ENCODE peak calls at places on chromosomes 5 and 9, in six cellular contexts. One of them, this sample, is unnamed. For H3K4me1, the result is how much of the 10 kb centered on the place peaks cover.

GRCh38 chr5:119275873-119276214 is 80.0 kb upstream of the TNFAIP8 start:
- DNase-seq in CD8-positive, alpha-beta memory T cell: no peak
- DNase-seq in naive thymus-derived CD4-positive, alpha-beta T cell: no peak
- DNase-seq in stomach: no peak
- DNase-seq in tibial nerve: no peak
- DNase-seq in aorta: no peak
- DNase-seq in this sample: no peak

GRCh38 chr5:59893436-59894227 is at the start of gene PDE4D:
- DNase-seq in aorta: peak
- DNase-seq in naive thymus-derived CD4-positive, alpha-beta T cell: no peak
- DNase-seq in stomach: peak
- DNase-seq in tibial nerve: no peak
- DNase-seq in CD8-positive, alpha-beta memory T cell: no peak
- DNase-seq in this sample: peak

GRCh38 chr9:98775831-98776441 is 20.4 kb downstream of the ANKS6 start:
- DNase-seq in CD8-positive, alpha-beta memory T cell: peak
- DNase-seq in aorta: no peak
- DNase-seq in stomach: no peak
- DNase-seq in naive thymus-derived CD4-positive, alpha-beta T cell: no peak
- DNase-seq in tibial nerve: no peak
- DNase-seq in this sample: no peak

GRCh38 chr5:177154003-177154643 is 20.6 kb downstream of the NSD1 start:
- DNase-seq in aorta: peak
- DNase-seq in CD8-positive, alpha-beta memory T cell: no peak
- DNase-seq in tibial nerve: no peak
- DNase-seq in stomach: no peak
- DNase-seq in naive thymus-derived CD4-positive, alpha-beta T cell: no peak
- DNase-seq in this sample: no peak

GRCh38 chr5:57172466-57172961 is 1.3 kb upstream of the GPBP1 start:
- DNase-seq in aorta: no peak
- DNase-seq in CD8-positive, alpha-beta memory T cell: peak
- DNase-seq in tibial nerve: no peak
- DNase-seq in naive thymus-derived CD4-positive, alpha-beta T cell: peak
- DNase-seq in stomach: no peak
- DNase-seq in this sample: no peak

GRCh38 chr9:131434673-131435072 is 40.8 kb downstream of the PRRC2B start:
- DNase-seq in naive thymus-derived CD4-positive, alpha-beta T cell: no peak
- DNase-seq in tibial nerve: no peak
- DNase-seq in aorta: no peak
- DNase-seq in CD8-positive, alpha-beta memory T cell: no peak
- DNase-seq in stomach: no peak
- DNase-seq in this sample: no peak

GRCh38 chr9:6055213-6055612 is 39.8 kb upstream of the RANBP6 start:
- DNase-seq in stomach: peak
- DNase-seq in aorta: no peak
- DNase-seq in naive thymus-derived CD4-positive, alpha-beta T cell: peak
- DNase-seq in CD8-positive, alpha-beta memory T cell: peak
- DNase-seq in tibial nerve: no peak
- DNase-seq in this sample: no peak

GRCh38 chr5:69035665-69036064 is 58.1 kb upstream of the SLC30A5 start:
- DNase-seq in CD8-positive, alpha-beta memory T cell: no peak
- DNase-seq in stomach: no peak
- DNase-seq in tibial nerve: no peak
- DNase-seq in naive thymus-derived CD4-positive, alpha-beta T cell: no peak
- DNase-seq in aorta: no peak
- DNase-seq in this sample: no peak

GRCh38 chr5:34991486-34992238 is 56.1 kb downstream of the AGXT2 start:
- DNase-seq in stomach: no peak
- DNase-seq in naive thymus-derived CD4-positive, alpha-beta T cell: no peak
- DNase-seq in tibial nerve: no peak
- DNase-seq in aorta: no peak
- DNase-seq in CD8-positive, alpha-beta memory T cell: no peak
- DNase-seq in this sample: no peak

GRCh38 chr9:121956808-121957207 is 136.3 kb downstream of the TTLL11 start:
- DNase-seq in stomach: no peak
- DNase-seq in naive thymus-derived CD4-positive, alpha-beta T cell: no peak
- DNase-seq in tibial nerve: no peak
- DNase-seq in CD8-positive, alpha-beta memory T cell: no peak
- DNase-seq in aorta: no peak
- DNase-seq in this sample: no peak

GRCh38 chr9:79185866-79186265 is 385.9 kb upstream of the TLE4 start:
- DNase-seq in tibial nerve: no peak
- DNase-seq in aorta: no peak
- DNase-seq in stomach: no peak
- DNase-seq in CD8-positive, alpha-beta memory T cell: no peak
- DNase-seq in naive thymus-derived CD4-positive, alpha-beta T cell: no peak
- DNase-seq in this sample: no peak

GRCh38 chr9:119264165-119264564 is 105.1 kb downstream of the BRINP1 start:
- DNase-seq in tibial nerve: no peak
- DNase-seq in naive thymus-derived CD4-positive, alpha-beta T cell: no peak
- DNase-seq in CD8-positive, alpha-beta memory T cell: no peak
- DNase-seq in stomach: no peak
- DNase-seq in aorta: no peak
- DNase-seq in this sample: no peak

GRCh38 chr5:84383816-84384603 is 670 bp downstream of the EDIL3 start:
- DNase-seq in aorta: peak
- DNase-seq in CD8-positive, alpha-beta memory T cell: no peak
- DNase-seq in stomach: no peak
- DNase-seq in naive thymus-derived CD4-positive, alpha-beta T cell: no peak
- DNase-seq in tibial nerve: no peak
- DNase-seq in this sample: peak

GRCh38 chr5:41347569-41347968 is 134.2 kb upstream of the C6 start:
- DNase-seq in CD8-positive, alpha-beta memory T cell: no peak
- DNase-seq in stomach: no peak
- DNase-seq in tibial nerve: no peak
- DNase-seq in aorta: no peak
- DNase-seq in naive thymus-derived CD4-positive, alpha-beta T cell: no peak
- DNase-seq in this sample: no peak

GRCh38 chr5:73464016-73464745 is 15.6 kb upstream of the FOXD1 start:
- DNase-seq in tibial nerve: no peak
- DNase-seq in naive thymus-derived CD4-positive, alpha-beta T cell: no peak
- DNase-seq in stomach: no peak
- DNase-seq in CD8-positive, alpha-beta memory T cell: no peak
- DNase-seq in aorta: no peak
- DNase-seq in this sample: peak

GRCh38 chr5:113435571-113435970 is 782 bp upstream of the TSSK1B start:
- DNase-seq in stomach: no peak
- DNase-seq in CD8-positive, alpha-beta memory T cell: no peak
- DNase-seq in tibial nerve: no peak
- DNase-seq in naive thymus-derived CD4-positive, alpha-beta T cell: no peak
- DNase-seq in aorta: no peak
- DNase-seq in this sample: no peak

GRCh38 chr5:142463880-142464279 is 139.1 kb upstream of the SPRY4 start:
- DNase-seq in naive thymus-derived CD4-positive, alpha-beta T cell: no peak
- DNase-seq in stomach: no peak
- DNase-seq in CD8-positive, alpha-beta memory T cell: no peak
- DNase-seq in tibial nerve: no peak
- DNase-seq in aorta: no peak
- DNase-seq in this sample: no peak

GRCh38 chr9:134959126-134959970 is 41.6 kb upstream of the FCN1 start:
- DNase-seq in aorta: peak
- DNase-seq in CD8-positive, alpha-beta memory T cell: no peak
- DNase-seq in stomach: no peak
- DNase-seq in naive thymus-derived CD4-positive, alpha-beta T cell: no peak
- DNase-seq in tibial nerve: no peak
- DNase-seq in this sample: no peak

GRCh38 chr9:123357748-123358059 is 1.7 kb downstream of the CRB2 start:
- DNase-seq in CD8-positive, alpha-beta memory T cell: no peak
- DNase-seq in aorta: no peak
- DNase-seq in tibial nerve: no peak
- DNase-seq in stomach: no peak
- DNase-seq in naive thymus-derived CD4-positive, alpha-beta T cell: no peak
- DNase-seq in this sample: no peak
- H3K4me1 ChIP-seq in CD8-positive, alpha-beta memory T cell: under half
- H3K4me1 ChIP-seq in aorta: under half
- H3K4me1 ChIP-seq in tibial nerve: under half
- H3K4me1 ChIP-seq in stomach: under half
- H3K4me1 ChIP-seq in naive thymus-derived CD4-positive, alpha-beta T cell: under half
- H3K4me1 ChIP-seq in this sample: under half

DNA sequence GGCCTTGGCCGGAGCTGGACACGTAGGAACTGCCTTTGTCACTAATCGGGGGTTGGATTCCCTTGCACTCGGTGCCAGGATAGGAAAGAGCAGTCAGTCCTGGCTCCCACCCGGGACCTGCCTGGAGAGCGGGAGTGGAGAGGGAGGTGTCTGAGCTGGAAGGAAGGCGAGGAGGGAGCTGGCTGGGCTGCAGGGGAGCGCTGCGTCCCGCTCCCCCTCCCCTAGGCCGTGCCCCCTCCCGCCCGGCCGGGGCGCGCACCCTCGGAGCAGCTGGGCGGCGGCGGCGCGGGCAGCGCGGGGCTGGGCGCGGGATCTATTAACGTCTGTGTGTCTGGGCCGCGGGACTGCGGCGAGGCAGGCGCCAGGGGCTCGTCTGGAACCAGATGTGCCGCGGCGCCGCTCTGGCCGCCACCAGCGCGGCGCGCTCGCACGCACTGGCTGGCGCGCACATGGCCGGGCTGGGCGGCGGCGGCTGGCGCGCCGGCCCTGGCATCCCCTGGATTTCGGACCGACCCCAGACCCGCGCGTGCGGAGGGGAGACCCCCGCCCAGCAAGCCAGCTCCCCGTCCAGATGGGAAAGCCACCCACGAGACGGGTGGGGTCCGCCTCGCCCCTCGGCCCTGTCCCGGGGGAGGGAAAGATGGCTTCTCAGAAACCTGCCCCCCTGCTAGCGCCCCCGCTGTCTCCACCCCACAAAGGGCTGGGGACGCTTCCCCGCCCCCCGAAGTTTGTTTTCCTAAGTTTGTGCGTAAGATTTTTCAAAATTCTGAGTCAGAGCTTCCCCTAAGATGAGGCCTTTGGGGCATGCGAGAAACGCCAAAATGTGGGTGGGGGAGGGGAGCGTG is 31.9 kb downstream of the PRRX2 start:
- DNase-seq in naive thymus-derived CD4-positive, alpha-beta T cell: no peak
- DNase-seq in stomach: no peak
- DNase-seq in aorta: peak
- DNase-seq in CD8-positive, alpha-beta memory T cell: no peak
- DNase-seq in tibial nerve: peak
- DNase-seq in this sample: peak
- H3K4me3 ChIP-seq in naive thymus-derived CD4-positive, alpha-beta T cell: no peak
- H3K4me3 ChIP-seq in stomach: peak
- H3K4me3 ChIP-seq in aorta: peak
- H3K4me3 ChIP-seq in CD8-positive, alpha-beta memory T cell: no peak
- H3K4me3 ChIP-seq in tibial nerve: peak
- H3K4me3 ChIP-seq in this sample: peak

GRCh38 chr5:178334856-178335255 is 102.3 kb upstream of the PHYKPL start:
- DNase-seq in naive thymus-derived CD4-positive, alpha-beta T cell: no peak
- DNase-seq in stomach: no peak
- DNase-seq in aorta: peak
- DNase-seq in CD8-positive, alpha-beta memory T cell: no peak
- DNase-seq in tibial nerve: no peak
- DNase-seq in this sample: peak

GRCh38 chr5:178331491-178331981 is 98.9 kb upstream of the PHYKPL start:
- DNase-seq in stomach: peak
- DNase-seq in aorta: peak
- DNase-seq in tibial nerve: no peak
- DNase-seq in CD8-positive, alpha-beta memory T cell: no peak
- DNase-seq in naive thymus-derived CD4-positive, alpha-beta T cell: no peak
- DNase-seq in this sample: peak

GRCh38 chr5:178333821-178334481 is 101.3 kb upstream of the PHYKPL start:
- DNase-seq in aorta: peak
- DNase-seq in CD8-positive, alpha-beta memory T cell: no peak
- DNase-seq in naive thymus-derived CD4-positive, alpha-beta T cell: no peak
- DNase-seq in stomach: no peak
- DNase-seq in tibial nerve: no peak
- DNase-seq in this sample: peak

GRCh38 chr5:178330791-178331404 is 98.3 kb upstream of the PHYKPL start:
- DNase-seq in stomach: no peak
- DNase-seq in aorta: peak
- DNase-seq in tibial nerve: no peak
- DNase-seq in naive thymus-derived CD4-positive, alpha-beta T cell: peak
- DNase-seq in CD8-positive, alpha-beta memory T cell: no peak
- DNase-seq in this sample: peak

DNA sequence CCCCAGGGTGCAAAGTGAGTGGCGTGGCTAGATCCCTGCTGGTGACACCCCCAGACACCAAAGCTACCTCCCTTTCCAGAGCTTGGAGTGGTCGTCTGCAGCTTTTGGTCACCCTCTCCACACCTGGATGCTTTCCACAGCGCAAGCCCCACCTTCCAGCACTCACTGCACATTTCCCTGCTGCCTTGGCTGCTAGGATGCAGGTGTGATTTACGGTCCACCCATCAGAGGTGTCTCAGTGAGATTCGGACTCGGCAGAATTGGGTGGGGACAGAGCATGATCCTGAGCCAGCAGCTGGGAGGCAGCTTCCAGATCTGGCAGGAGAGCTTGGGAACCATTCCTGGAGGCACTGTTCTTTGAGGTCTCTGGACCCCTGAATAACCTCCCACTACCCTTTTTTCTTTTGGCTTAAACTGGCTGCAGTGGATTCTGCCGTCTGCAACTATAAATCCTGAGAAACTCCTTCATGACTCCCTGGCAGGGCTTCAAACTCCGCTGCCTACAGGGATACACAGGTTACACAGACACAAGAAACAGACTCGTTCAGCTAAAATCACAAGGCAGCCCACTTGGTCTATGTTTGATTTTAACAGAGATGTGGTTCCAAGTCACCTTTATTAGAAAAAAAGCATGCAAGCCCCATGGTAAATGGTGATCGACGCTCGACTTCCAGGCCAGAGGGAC is 99.6 kb upstream of the PHYKPL start:
- DNase-seq in aorta: peak
- DNase-seq in naive thymus-derived CD4-positive, alpha-beta T cell: no peak
- DNase-seq in stomach: peak
- DNase-seq in CD8-positive, alpha-beta memory T cell: no peak
- DNase-seq in tibial nerve: no peak
- DNase-seq in this sample: no peak
- H3K27ac ChIP-seq in aorta: no peak
- H3K27ac ChIP-seq in naive thymus-derived CD4-positive, alpha-beta T cell: no peak
- H3K27ac ChIP-seq in stomach: peak
- H3K27ac ChIP-seq in CD8-positive, alpha-beta memory T cell: no peak
- H3K27ac ChIP-seq in tibial nerve: peak
- H3K27ac ChIP-seq in this sample: peak

GRCh38 chr5:137757634-137758033 is 3.5 kb upstream of the HNRNPA0 start:
- DNase-seq in naive thymus-derived CD4-positive, alpha-beta T cell: no peak
- DNase-seq in tibial nerve: no peak
- DNase-seq in CD8-positive, alpha-beta memory T cell: no peak
- DNase-seq in aorta: no peak
- DNase-seq in stomach: no peak
- DNase-seq in this sample: no peak
- H3K4me1 ChIP-seq in naive thymus-derived CD4-positive, alpha-beta T cell: under half
- H3K4me1 ChIP-seq in tibial nerve: under half
- H3K4me1 ChIP-seq in CD8-positive, alpha-beta memory T cell: under half
- H3K4me1 ChIP-seq in aorta: under half
- H3K4me1 ChIP-seq in stomach: under half
- H3K4me1 ChIP-seq in this sample: under half

GRCh38 chr5:42745856-42746255 is 10.8 kb upstream of the CCDC152 start:
- DNase-seq in naive thymus-derived CD4-positive, alpha-beta T cell: no peak
- DNase-seq in CD8-positive, alpha-beta memory T cell: no peak
- DNase-seq in stomach: no peak
- DNase-seq in tibial nerve: no peak
- DNase-seq in aorta: no peak
- DNase-seq in this sample: no peak
- H3K4me3 ChIP-seq in naive thymus-derived CD4-positive, alpha-beta T cell: no peak
- H3K4me3 ChIP-seq in CD8-positive, alpha-beta memory T cell: no peak
- H3K4me3 ChIP-seq in stomach: no peak
- H3K4me3 ChIP-seq in tibial nerve: no peak
- H3K4me3 ChIP-seq in aorta: no peak
- H3K4me3 ChIP-seq in this sample: no peak

This sample was measured in right cardiac atrium.